ENCODE peak calls at places on chromosomes 1 and 21, in six cellular contexts. B is heart left ventricle, P is thoracic aorta, X is body of pancreas, J is brain microvascular endothelial cell, V is tibial artery. Q is an unnamed sample.

GRCh38 chr1:42386051-42386450 is 5.5 kb downstream of the RIMKLA start:
- DNase-seq in V (no peak), J (no peak), P (no peak), X (no peak), B (no peak), Q (no peak)

GRCh38 chr1:85199667-85200366 is 999 bp downstream of the SYDE2 start:
- DNase-seq in B (no peak), V (no peak), X (peak; percentile 13), P (no peak), J (no peak), Q (no peak)

GRCh38 chr1:52727114-52727586 is 897 bp downstream of the ZYG11B start:
- DNase-seq in V (no peak), B (no peak), P (no peak), X (no peak), J (no peak), Q (no peak)

GRCh38 chr21:17610862-17611261 is 1.8 kb downstream of the BTG3 start:
- DNase-seq in B (no peak), P (no peak), X (no peak), J (no peak), V (peak; percentile 22), Q (peak; percentile 36)

GRCh38 chr1:37288900-37289299 is 185.5 kb upstream of the ZC3H12A start:
- DNase-seq in J (no peak), X (no peak), V (no peak), P (no peak), B (no peak), Q (no peak)

GRCh38 chr1:240031009-240031408 is 60.7 kb upstream of the FMN2 start:
- DNase-seq in P (no peak), J (peak; percentile 94), X (no peak), B (no peak), V (no peak), Q (no peak)

GRCh38 chr1:31897534-31898100 is 40.6 kb downstream of the PTP4A2 start:
- DNase-seq in B (no peak), V (no peak), P (no peak), J (no peak), X (no peak), Q (no peak)

GRCh38 chr1:51264470-51264869 is 28.4 kb downstream of the RNF11 start:
- DNase-seq in P (no peak), J (peak; percentile 87), V (no peak), B (no peak), X (no peak), Q (peak; percentile 31)

GRCh38 chr1:25504706-25505560 is 38.5 kb upstream of the LDLRAP1 start:
- DNase-seq in J (peak; percentile 22), B (no peak), X (no peak), P (no peak), V (no peak), Q (no peak)

GRCh38 chr1:70820995-70821394 is 226.6 kb downstream of the PTGER3 start:
- DNase-seq in J (no peak), X (no peak), B (no peak), P (no peak), V (no peak), Q (no peak)

GRCh38 chr21:35156293-35156976 is 107.3 kb upstream of the RUNX1 start:
- DNase-seq in V (no peak), X (no peak), B (no peak), P (no peak), J (no peak), Q (no peak)

GRCh38 chr1:28416509-28417194 is 47.1 kb downstream of the PHACTR4 start:
- DNase-seq in P (no peak), X (no peak), V (no peak), J (no peak), B (no peak), Q (no peak)

GRCh38 chr1:183580281-183580682 is 10.0 kb downstream of the NCF2 start:
- DNase-seq in J (no peak), B (no peak), P (no peak), X (peak; percentile 28), V (peak; percentile 41), Q (no peak)

GRCh38 chr1:210758261-210758660 is 375.7 kb downstream of the KCNH1 start:
- DNase-seq in P (no peak), J (no peak), V (no peak), X (no peak), B (no peak), Q (no peak)

GRCh38 chr1:221759436-221759835 is 17.5 kb upstream of the DUSP10 start:
- DNase-seq in B (no peak), V (no peak), J (peak; percentile 28), X (no peak), P (no peak), Q (no peak)

GRCh38 chr1:241253491-241253890 is 103.5 kb downstream of the RGS7 start:
- DNase-seq in P (no peak), V (no peak), B (no peak), X (no peak), J (no peak), Q (no peak)

GRCh38 chr1:208977861-208978260 is 605.7 kb upstream of the CAMK1G start:
- DNase-seq in X (no peak), B (no peak), V (no peak), J (no peak), P (no peak), Q (no peak)

GRCh38 chr1:30274937-30275621 is 448.3 kb downstream of the MATN1 start:
- DNase-seq in V (no peak), B (no peak), X (no peak), P (no peak), J (no peak), Q (no peak)

GRCh38 chr1:57473448-57473847 is 49.6 kb upstream of the DAB1 start:
- DNase-seq in V (no peak), X (no peak), B (no peak), P (no peak), J (no peak), Q (no peak)

GRCh38 chr1:27650527-27651175 is 15.7 kb upstream of the FGR start:
- DNase-seq in V (no peak), J (peak; percentile 37), P (no peak), X (no peak), B (no peak), Q (peak; percentile 39)

GRCh38 chr1:228316589-228317387 is 89.8 kb downstream of the TRIM11 start:
- DNase-seq in P (no peak), V (no peak), J (no peak), B (no peak), X (peak; percentile 7), Q (no peak)

GRCh38 chr1:174103766-174104165 is 55.6 kb upstream of the RABGAP1L start:
- DNase-seq in J (no peak), X (no peak), P (no peak), V (no peak), B (no peak), Q (no peak)

GRCh38 chr1:44094047-44094446 is 24.6 kb upstream of the KLF17 start:
- DNase-seq in X (no peak), B (no peak), J (no peak), P (no peak), V (no peak), Q (no peak)

GRCh38 chr1:61659061-61659460 is 65.9 kb downstream of the TM2D1 start:
- DNase-seq in J (no peak), B (no peak), P (no peak), X (no peak), V (no peak), Q (no peak)

GRCh38 chr1:202871367-202871766 is 17.6 kb downstream of the RABIF start:
- DNase-seq in B (no peak), V (no peak), X (no peak), J (no peak), P (no peak), Q (no peak)

GRCh38 chr1:202873026-202873425 is 15.9 kb downstream of the RABIF start:
- DNase-seq in V (no peak), X (no peak), P (no peak), J (no peak), B (no peak), Q (no peak)
- H3K4me3 ChIP-seq in V (no peak overlapping the region), X (no peak overlapping the region), P (no peak overlapping the region), J (no peak overlapping the region), B (no peak overlapping the region), Q (no peak overlapping the region)

DNA sequence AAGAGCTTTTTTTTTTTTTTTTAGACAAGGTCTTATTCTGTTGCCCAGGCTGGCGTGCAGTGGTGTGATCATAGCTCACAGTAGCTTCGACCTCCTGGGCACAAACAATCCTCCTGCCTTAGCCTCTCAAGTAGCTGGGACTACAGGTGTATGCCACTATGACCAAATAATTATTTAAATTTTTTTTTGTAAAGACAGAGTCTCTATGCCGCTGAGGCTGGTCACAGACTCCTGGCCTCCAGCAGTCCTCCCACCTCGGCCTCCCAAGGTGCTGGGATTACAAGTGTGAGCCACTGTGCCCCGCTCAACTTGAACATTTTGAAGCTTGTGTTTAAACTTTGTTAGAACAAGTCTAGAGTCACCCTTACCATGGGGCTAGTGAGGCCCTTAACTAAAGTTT is 8.6 kb upstream of the CHI3L2 start:
- DNase-seq in P (no peak), X (no peak), V (no peak), J (no peak), B (no peak), Q (no peak)
- H3K4me3 ChIP-seq in P (no peak overlapping the region), X (no peak overlapping the region), V (no peak overlapping the region), J (no peak overlapping the region), B (no peak overlapping the region), Q (no peak overlapping the region)

GRCh38 chr1:152458384-152459185 is 44.5 kb upstream of the CRNN start:
- DNase-seq in P (peak; percentile 43), X (peak; percentile 80), J (peak; percentile 75), V (peak; percentile 79), B (peak; percentile 81), Q (peak; percentile 58)

GRCh38 chr1:152462636-152463035 is 48.0 kb upstream of the LCE5A start:
- DNase-seq in J (no peak), X (no peak), P (no peak), B (no peak), V (no peak), Q (no peak)

GRCh38 chr1:152459596-152460528 is 45.8 kb upstream of the CRNN start:
- DNase-seq in B (peak; percentile 79), J (peak; percentile 56), V (peak; percentile 56), X (peak; percentile 70), P (peak; percentile 20), Q (no peak)

GRCh38 chr1:152461544-152461943 is 47.5 kb upstream of the CRNN start:
- DNase-seq in P (no peak), B (no peak), J (peak; percentile 66), V (no peak), X (peak; percentile 56), Q (no peak)

DNA sequence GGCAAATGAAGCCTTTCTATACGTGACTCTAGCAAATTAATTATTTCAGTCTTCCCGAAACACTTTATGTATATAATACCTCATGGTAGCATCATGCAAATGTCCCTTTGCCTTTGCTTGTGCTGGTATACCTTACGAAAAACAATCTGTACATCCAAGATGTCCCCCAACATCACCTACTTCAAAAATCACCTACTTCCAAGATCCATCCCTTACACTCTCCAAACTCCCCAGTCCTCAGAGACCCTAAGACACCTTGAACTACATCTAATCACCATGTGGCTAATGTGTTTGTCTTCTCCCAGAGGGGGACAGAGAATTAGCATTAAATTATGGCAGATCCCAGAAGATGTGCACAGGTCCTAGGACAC is 46.5 kb upstream of the CRNN start:
- DNase-seq in B (no peak), V (no peak), P (no peak), X (no peak), J (no peak), Q (no peak)
- H3K4me3 ChIP-seq in B (no peak overlapping the region), V (no peak overlapping the region), P (no peak overlapping the region), X (no peak overlapping the region), J (no peak overlapping the region), Q (no peak overlapping the region)

GRCh38 chr1:160489513-160490261 is 33.4 kb downstream of the SLAMF6 start:
- DNase-seq in B (no peak), X (no peak), J (no peak), P (no peak), V (no peak), Q (no peak)
- H3K4me3 ChIP-seq in B (no peak overlapping the region), X (no peak overlapping the region), J (no peak overlapping the region), P (no peak overlapping the region), V (no peak overlapping the region), Q (no peak overlapping the region)